ENCODE peak calls at places on chromosomes 11 and 22, in ten cellular contexts. Z is CD4-positive, CD25-positive, alpha-beta regulatory T cell; F is uterus; G is mammary epithelial cell; O is right cardiac atrium; N is astrocyte; D is BE2C; S is neural progenitor cell; P is sigmoid colon; T is right atrium auricular region. X is an unnamed sample. For H3K4me1, the result is how much of the 10 kb centered on the place peaks cover.

GRCh38 chr11:27464155-27464759 is 8.3 kb downstream of the LGR4 start:
- DNase-seq in Z (no peak), F (no peak), G (peak), O (no peak), N (peak), D (no peak), S (no peak), P (no peak), T (no peak), X (no peak)

GRCh38 chr11:111414267-111414931 is 35.3 kb upstream of the POU2AF1 start:
- DNase-seq in Z (peak), F (no peak), G (no peak), O (no peak), N (no peak), D (no peak), S (no peak), P (no peak), T (no peak), X (no peak)

GRCh38 chr11:116532066-116532465 is 240.7 kb downstream of the BUD13 start:
- DNase-seq in Z (no peak), F (no peak), G (no peak), O (no peak), N (no peak), D (no peak), S (no peak), P (peak), T (no peak), X (peak)

GRCh38 chr22:33605686-33606085 is 314.6 kb downstream of the LARGE1 start:
- DNase-seq in Z (no peak), F (no peak), G (no peak), O (peak), N (no peak), D (no peak), S (peak), P (no peak), T (peak), X (peak)

GRCh38 chr11:87039371-87039770 is 1.6 kb downstream of the TMEM135 start:
- DNase-seq in Z (no peak), F (no peak), G (no peak), O (peak), N (peak), D (no peak), S (no peak), P (no peak), T (no peak), X (no peak)

GRCh38 chr22:44870021-44870420 is 117.6 kb downstream of the ARHGAP8 start:
- DNase-seq in Z (peak), F (no peak), G (peak), O (no peak), N (peak), D (peak), S (peak), P (no peak), T (no peak), X (no peak)

GRCh38 chr22:49437356-49437755 is 390.3 kb downstream of the BRD1 start:
- DNase-seq in Z (no peak), F (no peak), G (no peak), O (no peak), N (no peak), D (no peak), S (no peak), P (no peak), T (no peak), X (no peak)

GRCh38 chr22:17964647-17965046 is 59.7 kb downstream of the MICAL3 start:
- DNase-seq in Z (no peak), F (no peak), G (no peak), O (no peak), N (no peak), D (no peak), S (no peak), P (no peak), T (no peak), X (no peak)

DNA sequence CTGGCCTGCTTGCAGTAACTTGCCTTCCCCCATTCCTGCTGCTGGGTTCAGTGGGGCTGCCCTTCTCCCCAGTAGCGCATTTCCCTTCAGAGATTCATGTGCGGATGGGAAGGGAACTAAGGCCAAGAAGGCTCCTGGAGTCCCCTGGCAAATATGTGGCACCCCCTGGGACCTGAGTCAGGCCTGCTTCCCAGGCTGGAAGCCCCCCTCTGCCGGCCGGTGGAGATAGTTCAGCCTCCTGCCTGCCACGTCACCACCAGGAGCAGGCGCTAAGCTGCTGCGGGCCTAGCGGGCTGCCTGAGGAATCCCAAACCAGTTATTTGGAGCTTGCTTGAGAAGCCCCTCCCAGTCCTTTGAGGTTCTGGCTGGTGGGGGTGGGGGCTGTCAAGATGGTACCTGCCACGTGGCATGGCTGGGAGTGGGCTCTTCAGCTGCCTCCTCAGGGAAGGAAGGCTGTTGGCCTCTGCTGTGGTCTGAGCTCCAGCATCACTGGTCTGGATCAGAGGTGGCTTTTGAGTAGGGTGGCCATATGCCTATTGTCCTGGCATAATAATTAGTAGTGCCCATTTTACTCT is 2.0 kb downstream of the SERPINH1 start:
- DNase-seq in Z (no peak), F (peak), G (peak), O (peak), N (peak), D (no peak), S (peak), P (peak), T (peak), X (peak)
- H3K4me3 ChIP-seq in Z (no peak), F (peak), G (peak), O (peak), N (peak), D (no peak), S (peak), P (peak), T (peak), X (peak)

DNA sequence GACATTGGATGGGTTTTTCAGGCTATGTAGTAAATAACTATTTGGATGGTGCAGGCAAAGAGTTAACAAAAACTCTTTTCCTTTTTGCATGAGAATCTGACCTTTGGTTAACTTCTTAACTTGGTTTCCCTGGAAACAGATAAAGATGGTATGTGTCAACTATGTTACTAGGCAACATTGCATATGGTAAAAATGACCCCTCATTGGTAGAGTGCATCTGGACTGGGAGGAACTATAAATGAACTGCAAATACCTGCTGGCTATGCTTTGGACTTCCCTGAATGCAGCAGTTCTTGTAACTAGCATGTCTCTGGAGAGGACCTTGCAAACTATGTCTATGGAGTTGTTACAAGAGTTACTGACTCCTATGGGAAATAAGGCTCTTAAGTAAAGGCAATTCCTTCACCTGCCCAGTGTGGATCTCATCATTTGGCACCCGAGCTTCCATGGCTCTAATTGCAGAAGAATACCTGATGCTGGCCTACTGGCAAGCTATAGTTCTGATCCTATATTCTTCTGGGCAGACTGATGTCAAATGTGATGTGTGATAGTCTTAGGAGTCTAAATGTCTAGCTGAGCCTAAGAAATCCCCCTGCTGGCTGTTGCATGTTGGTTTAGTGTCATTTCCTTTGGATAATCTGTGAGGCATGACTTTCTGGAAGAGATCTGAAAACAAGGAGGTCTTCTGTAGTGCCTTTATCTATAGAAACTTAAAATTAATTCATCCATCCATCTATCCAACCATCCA is 126.7 kb upstream of the MTMR2 start:
- DNase-seq in Z (no peak), F (no peak), G (no peak), O (no peak), N (peak), D (no peak), S (no peak), P (no peak), T (no peak), X (no peak)
- H3K4me1 ChIP-seq in Z (under half), F (under half), G (under half), O (under half), N (under half), D (under half), S (under half), P (under half), T (under half), X (under half)

GRCh38 chr11:17258670-17259069 is 17.9 kb upstream of the NUCB2 start:
- DNase-seq in Z (no peak), F (no peak), G (no peak), O (no peak), N (no peak), D (no peak), S (no peak), P (no peak), T (no peak), X (no peak)

GRCh38 chr11:17256512-17256911 is 20.0 kb upstream of the NUCB2 start:
- DNase-seq in Z (no peak), F (no peak), G (peak), O (no peak), N (peak), D (no peak), S (no peak), P (no peak), T (no peak), X (no peak)

GRCh38 chr11:17259931-17260499 is 16.5 kb upstream of the NUCB2 start:
- DNase-seq in Z (no peak), F (no peak), G (peak), O (no peak), N (no peak), D (no peak), S (no peak), P (no peak), T (no peak), X (no peak)

GRCh38 chr11:17259519-17259918 is 17.0 kb upstream of the NUCB2 start:
- DNase-seq in Z (no peak), F (no peak), G (peak), O (no peak), N (peak), D (no peak), S (no peak), P (no peak), T (no peak), X (no peak)

DNA sequence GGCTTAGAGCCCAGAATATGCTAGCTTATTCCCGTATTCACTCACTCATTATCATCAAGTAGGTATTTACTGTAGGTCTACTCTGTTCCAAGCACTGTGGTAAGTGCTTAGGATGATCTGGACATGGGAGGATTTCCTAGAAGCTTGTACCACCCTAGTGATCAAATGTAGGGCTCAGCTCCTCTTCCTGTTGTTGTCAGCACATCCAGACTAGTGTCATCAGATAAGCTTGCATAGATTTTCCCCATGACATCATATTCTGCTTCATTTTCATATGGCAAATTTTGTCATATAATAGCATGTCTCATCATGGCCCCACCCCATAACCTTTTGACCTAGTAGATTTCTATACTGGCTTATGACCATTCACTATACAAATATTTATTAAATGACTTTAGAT is 19.3 kb upstream of the NUCB2 start:
- DNase-seq in Z (no peak), F (no peak), G (peak), O (no peak), N (peak), D (no peak), S (no peak), P (no peak), T (no peak), X (no peak)
- H3K4me3 ChIP-seq in Z (no peak), F (no peak), G (no peak), O (no peak), N (no peak), D (no peak), S (no peak), P (no peak), T (no peak), X (no peak)

GRCh38 chr11:65301491-65302329 is 13.0 kb upstream of the CDC42EP2 start:
- DNase-seq in Z (no peak), F (peak), G (no peak), O (peak), N (no peak), D (peak), S (peak), P (peak), T (no peak), X (no peak)
- H3K4me1 ChIP-seq in Z (under half), F (under half), G (under half), O (under half), N (under half), D (under half), S (under half), P (half or more), T (under half), X (half or more)

GRCh38 chr22:31969789-31970489 is 25.6 kb downstream of the YWHAH start:
- DNase-seq in Z (peak), F (peak), G (peak), O (peak), N (peak), D (peak), S (peak), P (peak), T (peak), X (peak)
- H3K4me3 ChIP-seq in Z (peak), F (peak), G (peak), O (peak), N (peak), D (peak), S (peak), P (no peak), T (no peak), X (peak)

X was measured in stomach.